ENCODE peak calls at places on chromosomes 3 and 15, in nine cellular contexts. A is glutamatergic neuron, O is endothelial cell, N is body of pancreas, U is upper lobe of right lung, I is kidney, J is GM20000, X is HCT116, H is lower leg skin. Q is an unnamed sample.

GRCh38 chr15:49155834-49156627 is 632 bp upstream of the COPS2 start:
- DNase-seq in A (no peak), O (peak), N (no peak), U (no peak), I (no peak), J (no peak), X (no peak), H (no peak), Q (no peak)

GRCh38 chr3:197750863-197751737 is 1.4 kb downstream of the FYTTD1 start:
- DNase-seq in A (peak), O (peak), N (peak), U (peak), I (peak), J (no peak), X (no peak), H (peak), Q (no peak)

GRCh38 chr3:46847744-46848143 is 15.5 kb downstream of the MYL3 start:
- DNase-seq in A (no peak), O (no peak), N (no peak), U (no peak), I (peak), J (no peak), X (no peak), H (no peak), Q (no peak)

GRCh38 chr15:53193149-53193548 is 403.0 kb upstream of the ONECUT1 start:
- DNase-seq in A (no peak), O (peak), N (no peak), U (no peak), I (no peak), J (peak), X (no peak), H (no peak), Q (no peak)

GRCh38 chr3:116443096-116443793 is 2.0 kb downstream of the LSAMP start:
- DNase-seq in A (no peak), O (no peak), N (no peak), U (no peak), I (no peak), J (no peak), X (no peak), H (no peak), Q (no peak)

GRCh38 chr15:33071451-33071850 is 123.1 kb downstream of the FMN1 start:
- DNase-seq in A (no peak), O (no peak), N (no peak), U (no peak), I (no peak), J (no peak), X (no peak), H (no peak), Q (no peak)

GRCh38 chr3:13598926-13599886 is 50.3 kb downstream of the FBLN2 start:
- DNase-seq in A (no peak), O (no peak), N (peak), U (no peak), I (no peak), J (no peak), X (no peak), H (no peak), Q (no peak)

GRCh38 chr15:53586815-53587214 is 172.6 kb downstream of the WDR72 start:
- DNase-seq in A (peak), O (peak), N (peak), U (no peak), I (no peak), J (peak), X (peak), H (no peak), Q (no peak)

GRCh38 chr3:126159476-126159875 is 20.9 kb downstream of the ALDH1L1 start:
- DNase-seq in A (no peak), O (no peak), N (no peak), U (no peak), I (peak), J (no peak), X (no peak), H (peak), Q (peak)

GRCh38 chr3:54745863-54746262 is 182.0 kb downstream of the LRTM1 start:
- DNase-seq in A (no peak), O (no peak), N (no peak), U (no peak), I (no peak), J (no peak), X (no peak), H (no peak), Q (no peak)

GRCh38 chr15:74378853-74379252 is 11.4 kb upstream of the CYP11A1 start:
- DNase-seq in A (no peak), O (no peak), N (no peak), U (no peak), I (no peak), J (no peak), X (no peak), H (no peak), Q (no peak)

GRCh38 chr3:141250342-141250741 is 18.7 kb downstream of the PXYLP1 start:
- DNase-seq in A (no peak), O (no peak), N (no peak), U (no peak), I (no peak), J (no peak), X (no peak), H (peak), Q (no peak)

GRCh38 chr3:38131621-38132369 is 5.1 kb downstream of the ACAA1 start:
- DNase-seq in A (peak), O (peak), N (no peak), U (peak), I (no peak), J (no peak), X (no peak), H (peak), Q (peak)

GRCh38 chr3:35666893-35667292 is 27.6 kb downstream of the ARPP21 start:
- DNase-seq in A (no peak), O (no peak), N (no peak), U (no peak), I (no peak), J (no peak), X (no peak), H (no peak), Q (no peak)

GRCh38 chr3:35665390-35666055 is 26.2 kb downstream of the ARPP21 start:
- DNase-seq in A (no peak), O (no peak), N (no peak), U (no peak), I (no peak), J (no peak), X (no peak), H (no peak), Q (no peak)

GRCh38 chr3:35663471-35663870 is 24.1 kb downstream of the ARPP21 start:
- DNase-seq in A (no peak), O (no peak), N (no peak), U (no peak), I (no peak), J (no peak), X (no peak), H (no peak), Q (no peak)

GRCh38 chr3:35659808-35660207 is 20.5 kb downstream of the ARPP21 start:
- DNase-seq in A (no peak), O (no peak), N (no peak), U (no peak), I (no peak), J (no peak), X (no peak), H (no peak), Q (no peak)

GRCh38 chr3:35664460-35664919 is 25.2 kb downstream of the ARPP21 start:
- DNase-seq in A (peak), O (peak), N (peak), U (peak), I (peak), J (peak), X (no peak), H (peak), Q (peak)
- TF ChIP-seq CTCF in A (no peak), O (no peak), N (no peak), U (no peak), I (no peak), J (no peak), X (no peak), H (no peak), Q (no peak)

GRCh38 chr3:136753112-136753939 is 1.1 kb upstream of the STAG1 start:
- DNase-seq in A (no peak), O (no peak), N (no peak), U (no peak), I (no peak), J (no peak), X (no peak), H (no peak), Q (no peak)
- TF ChIP-seq CTCF in A (no peak), O (no peak), N (no peak), U (no peak), I (peak), J (no peak), X (no peak), H (no peak), Q (peak)

GRCh38 chr3:96330795-96331194 is 483.6 kb upstream of the EPHA6 start:
- DNase-seq in A (no peak), O (no peak), N (no peak), U (no peak), I (no peak), J (no peak), X (no peak), H (no peak), Q (no peak)

GRCh38 chr3:96334779-96335178 is 479.6 kb upstream of the EPHA6 start:
- DNase-seq in A (no peak), O (no peak), N (no peak), U (no peak), I (no peak), J (no peak), X (no peak), H (no peak), Q (no peak)

GRCh38 chr3:96331341-96331740 is 483.1 kb upstream of the EPHA6 start:
- DNase-seq in A (no peak), O (no peak), N (no peak), U (no peak), I (no peak), J (no peak), X (no peak), H (no peak), Q (no peak)
- TF ChIP-seq CTCF in A (peak), O (no peak), N (no peak), U (no peak), I (no peak), J (no peak), X (no peak), H (no peak), Q (peak)

GRCh38 chr3:107543666-107544065 is 20.9 kb downstream of the BBX start:
- DNase-seq in A (no peak), O (no peak), N (no peak), U (no peak), I (no peak), J (no peak), X (no peak), H (no peak), Q (no peak)
- TF ChIP-seq CTCF in A (no peak), O (peak), N (peak), U (peak), I (peak), J (peak), X (peak), H (no peak), Q (peak)

GRCh38 chr15:68435966-68436365 is 4.0 kb upstream of the ITGA11 start:
- DNase-seq in A (no peak), O (no peak), N (no peak), U (no peak), I (no peak), J (peak), X (no peak), H (peak), Q (peak)
- TF ChIP-seq CTCF in A (no peak), O (no peak), N (no peak), U (no peak), I (no peak), J (no peak), X (no peak), H (no peak), Q (no peak)

DNA sequence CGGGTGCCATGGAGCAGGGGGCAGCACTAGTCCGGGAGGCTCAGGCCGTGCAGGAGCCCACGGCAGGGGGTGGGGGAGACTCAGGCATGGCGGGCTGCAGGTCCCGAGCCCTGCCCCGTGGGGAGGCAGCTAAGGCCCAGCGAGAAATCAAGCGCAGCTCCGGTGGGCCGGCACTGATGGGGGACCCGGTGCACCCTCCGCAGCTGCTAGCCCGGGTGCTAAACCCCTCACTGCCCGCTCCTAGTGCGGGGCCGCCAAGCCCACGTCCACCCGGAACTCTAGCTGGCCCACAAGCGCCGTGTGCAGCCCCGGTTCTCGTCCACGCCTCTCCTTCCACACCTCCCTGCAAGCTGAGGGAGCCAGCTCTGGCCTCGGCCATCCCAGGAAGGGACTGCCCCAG is 49.6 kb upstream of the SOX14 start:
- DNase-seq in A (no peak), O (no peak), N (no peak), U (no peak), I (peak), J (no peak), X (no peak), H (no peak), Q (no peak)
- TF ChIP-seq CTCF in A (no peak), O (no peak), N (no peak), U (no peak), I (no peak), J (no peak), X (no peak), H (no peak), Q (no peak)

GRCh38 chr3:103991461-103992115 is 1375.1 kb upstream of the ALCAM start:
- DNase-seq in A (no peak), O (peak), N (no peak), U (no peak), I (peak), J (peak), X (peak), H (no peak), Q (no peak)
- TF ChIP-seq CTCF in A (peak), O (peak), N (no peak), U (no peak), I (no peak), J (no peak), X (peak), H (no peak), Q (peak)

GRCh38 chr3:135091956-135092355 is 296.9 kb downstream of the EPHB1 start:
- DNase-seq in A (no peak), O (no peak), N (no peak), U (no peak), I (no peak), J (no peak), X (no peak), H (peak), Q (no peak)
- TF ChIP-seq CTCF in A (no peak), O (no peak), N (no peak), U (no peak), I (no peak), J (no peak), X (no peak), H (no peak), Q (no peak)

DNA sequence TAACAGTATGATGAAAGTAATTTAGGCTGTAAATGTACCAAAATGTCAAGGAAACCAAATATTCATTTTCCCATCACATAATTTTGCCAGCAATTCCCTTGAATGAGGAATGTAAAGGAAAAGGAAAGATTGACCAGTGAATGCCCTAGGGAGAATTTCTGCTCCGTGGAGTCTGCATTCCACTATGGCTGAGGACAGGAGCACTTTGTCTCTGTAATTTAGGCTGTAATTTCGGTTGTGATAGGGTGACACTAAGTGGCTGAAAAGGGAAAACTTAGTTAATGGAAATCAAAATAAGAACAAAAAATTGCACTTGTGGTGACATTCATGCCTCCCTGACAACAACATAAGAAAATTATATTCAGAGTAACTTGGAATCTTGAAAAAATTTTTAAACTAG is 8.3 kb upstream of the TMEM207 start:
- DNase-seq in A (no peak), O (no peak), N (no peak), U (no peak), I (no peak), J (no peak), X (no peak), H (no peak), Q (no peak)
- TF ChIP-seq CTCF in A (no peak), O (no peak), N (no peak), U (no peak), I (peak), J (no peak), X (no peak), H (no peak), Q (peak)

GRCh38 chr3:148366743-148367410 is 330.8 kb upstream of the AGTR1 start:
- DNase-seq in A (no peak), O (no peak), N (no peak), U (no peak), I (no peak), J (peak), X (no peak), H (no peak), Q (no peak)
- TF ChIP-seq CTCF in A (no peak), O (no peak), N (peak), U (no peak), I (no peak), J (no peak), X (peak), H (no peak), Q (peak)

Q was measured in osteocyte.